ENCODE peak calls at places on chromosomes 1 and 21, in four cellular contexts. X is stomach; R is heart right ventricle; G is CD8-positive, alpha-beta memory T cell. V is an unnamed sample.
A peak's percentile ranks its signal among the peaks of the same experiment; 100 is the strongest.

GRCh38 chr1:19869929-19870328 is 12.3 kb upstream of the OTUD3 start:
- DNase-seq in X (no peak), R (no peak), G (no peak), V (no peak)

GRCh38 chr1:85240174-85240601 is 19.3 kb downstream of the C1orf52 start:
- DNase-seq in X (no peak), R (peak; percentile 17), G (no peak), V (no peak)

GRCh38 chr1:30446508-30446907 is 276.9 kb downstream of the MATN1 start:
- DNase-seq in X (no peak), R (no peak), G (no peak), V (no peak)

GRCh38 chr1:46411010-46411405 is 16.9 kb downstream of the FAAH start:
- DNase-seq in X (no peak), R (no peak), G (no peak), V (peak; percentile 45)

GRCh38 chr1:3928622-3929021 is 28.6 kb upstream of the C1orf174 start:
- DNase-seq in X (no peak), R (no peak), G (no peak), V (no peak)

GRCh38 chr1:28887835-28888682 is 26.3 kb upstream of the EPB41 start:
- DNase-seq in X (peak; percentile 44), R (peak; percentile 48), G (no peak), V (peak; percentile 72)

GRCh38 chr1:39569034-39569433 is 7.6 kb downstream of the PABPC4 start:
- DNase-seq in X (no peak), R (no peak), G (no peak), V (no peak)

GRCh38 chr1:63915121-63915520 is 141.3 kb downstream of the ROR1 start:
- DNase-seq in X (no peak), R (no peak), G (no peak), V (no peak)

GRCh38 chr1:75643460-75643859 is 32.5 kb upstream of the SLC44A5 start:
- DNase-seq in X (no peak), R (no peak), G (no peak), V (no peak)

GRCh38 chr1:201614262-201615015 is 75.5 kb downstream of the NAV1 start:
- DNase-seq in X (peak; percentile 53), R (peak; percentile 49), G (no peak), V (peak; percentile 69)

GRCh38 chr1:41158147-41158875 is 83.8 kb downstream of the SCMH1 start:
- DNase-seq in X (no peak), R (no peak), G (no peak), V (no peak)

GRCh38 chr1:10085076-10085475 is 52.3 kb downstream of the UBE4B start:
- DNase-seq in X (no peak), R (no peak), G (no peak), V (no peak)

GRCh38 chr1:44433209-44433608 is 28.2 kb downstream of the RNF220 start:
- DNase-seq in X (no peak), R (no peak), G (no peak), V (no peak)

GRCh38 chr1:68111804-68112436 is 61.5 kb upstream of the DIRAS3 start:
- DNase-seq in X (peak; percentile 58), R (peak; percentile 72), G (no peak), V (no peak)

GRCh38 chr1:24152631-24153494 is 9.9 kb upstream of the IL22RA1 start:
- DNase-seq in X (no peak), R (no peak), G (no peak), V (no peak)

GRCh38 chr1:89616844-89617627 is 15.9 kb upstream of the LRRC8C start:
- DNase-seq in X (no peak), R (no peak), G (no peak), V (no peak)

GRCh38 chr1:78114034-78114956 is 68.5 kb downstream of the GIPC2 start:
- DNase-seq in X (peak; percentile 65), R (peak; percentile 32), G (peak; percentile 15), V (no peak)

GRCh38 chr1:28392027-28392652 is 22.6 kb downstream of the PHACTR4 start:
- DNase-seq in X (no peak), R (no peak), G (no peak), V (no peak)

GRCh38 chr1:9689971-9690381 is 38.4 kb downstream of the PIK3CD start:
- DNase-seq in X (peak; percentile 30), R (peak; percentile 28), G (no peak), V (peak; percentile 73)

GRCh38 chr1:14921057-14921456 is 232.5 kb upstream of the TMEM51 start:
- DNase-seq in X (no peak), R (no peak), G (no peak), V (no peak)

GRCh38 chr21:34075760-34076159 is 2.4 kb downstream of the MRPS6 start:
- DNase-seq in X (no peak), R (no peak), G (no peak), V (no peak)

GRCh38 chr1:6408023-6408422 is 11.7 kb downstream of the HES2 start:
- DNase-seq in X (no peak), R (no peak), G (no peak), V (no peak)

GRCh38 chr1:155858805-155859233 is 548 bp upstream of the SYT11 start:
- DNase-seq in X (no peak), R (peak; percentile 12), G (no peak), V (no peak)

GRCh38 chr1:182599339-182599738 is 4.8 kb downstream of the RGS16 start:
- DNase-seq in X (no peak), R (no peak), G (no peak), V (no peak)

GRCh38 chr1:46517010-46517600 is 27.5 kb downstream of the DMBX1 start:
- DNase-seq in X (peak; percentile 90), R (no peak), G (no peak), V (peak; percentile 93)

GRCh38 chr1:183517401-183517800 is 45.1 kb downstream of the SMG7 start:
- DNase-seq in X (no peak), R (no peak), G (no peak), V (no peak)

GRCh38 chr1:243230914-243231313 is 24.2 kb downstream of the CEP170 start:
- DNase-seq in X (no peak), R (no peak), G (no peak), V (no peak)

GRCh38 chr1:154798645-154799044 is 71.4 kb downstream of the KCNN3 start:
- DNase-seq in X (no peak), R (no peak), G (no peak), V (no peak)

GRCh38 chr1:33374336-33375105 is 53.6 kb upstream of the A3GALT2 start:
- DNase-seq in X (no peak), R (no peak), G (no peak), V (no peak)

GRCh38 chr1:226987179-226987536 is 47.1 kb downstream of the COQ8A start:
- DNase-seq in X (no peak), R (no peak), G (no peak), V (no peak)

GRCh38 chr1:53071167-53071865 is 9.3 kb downstream of the PODN start:
- DNase-seq in X (peak; percentile 17), R (peak; percentile 10), G (no peak), V (no peak)

GRCh38 chr1:218620956-218621355 is 275.8 kb downstream of the TGFB2 start:
- DNase-seq in X (no peak), R (no peak), G (no peak), V (no peak)

GRCh38 chr21:40605094-40605493 is 241.9 kb downstream of the DSCAM start:
- DNase-seq in X (no peak), R (no peak), G (no peak), V (no peak)

GRCh38 chr1:210792703-210793102 is 341.2 kb downstream of the KCNH1 start:
- DNase-seq in X (no peak), R (no peak), G (no peak), V (no peak)

GRCh38 chr1:159162511-159163265 is 8.7 kb upstream of the CADM3 start:
- DNase-seq in X (no peak), R (no peak), G (no peak), V (no peak)

GRCh38 chr21:44366586-44367211 is 13.3 kb downstream of the TRPM2 start:
- DNase-seq in X (no peak), R (no peak), G (no peak), V (peak; percentile 54)

GRCh38 chr1:234962340-234962989 is 166.2 kb downstream of the TOMM20 start:
- DNase-seq in X (no peak), R (no peak), G (no peak), V (no peak)
- H3K4me1 ChIP-seq in X (peaks cover 78% of the 10 kb centered on the region), R (peaks cover 79% of the 10 kb centered on the region), G (peaks cover 57% of the 10 kb centered on the region), V (peaks cover 68% of the 10 kb centered on the region)

GRCh38 chr21:29827236-29827635 is 112.6 kb downstream of the GRIK1 start:
- DNase-seq in X (no peak), R (no peak), G (no peak), V (no peak)
- H3K27ac ChIP-seq in X (no peak overlapping the region), R (no peak overlapping the region), G (no peak overlapping the region), V (no peak overlapping the region)

DNA sequence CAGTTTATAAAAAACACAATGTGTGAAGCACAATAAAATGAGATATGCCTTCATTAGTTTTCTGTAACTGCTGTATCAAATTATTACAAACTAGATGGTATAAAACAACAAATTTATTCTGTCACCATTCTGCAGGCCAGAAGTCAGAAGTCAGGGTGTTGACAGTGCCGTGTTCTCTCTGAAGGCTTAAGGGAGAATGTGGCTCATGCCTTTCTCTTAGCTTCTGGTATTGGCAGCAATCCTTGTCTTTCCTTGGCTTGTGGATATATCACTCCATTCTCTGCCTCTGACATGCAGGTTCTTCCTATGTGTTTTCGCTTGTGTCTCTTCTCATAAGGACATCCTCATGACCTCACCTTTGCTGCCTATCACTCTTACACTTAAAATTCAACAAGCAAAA is 10.1 kb downstream of the NEK7 start:
- DNase-seq in X (no peak), R (no peak), G (no peak), V (no peak)
- H3K4me3 ChIP-seq in X (no peak overlapping the region), R (no peak overlapping the region), G (peak overlapping the region; percentile 18), V (no peak overlapping the region)

GRCh38 chr1:37476460-37477197 is 2.2 kb downstream of the ZC3H12A start:
- DNase-seq in X (peak; percentile 75), R (peak; percentile 62), G (no peak), V (peak; percentile 77)
- H3K4me1 ChIP-seq in X (peaks cover 80% of the 10 kb centered on the region), R (peaks cover 89% of the 10 kb centered on the region), G (peaks cover 70% of the 10 kb centered on the region), V (peaks cover 85% of the 10 kb centered on the region)

DNA sequence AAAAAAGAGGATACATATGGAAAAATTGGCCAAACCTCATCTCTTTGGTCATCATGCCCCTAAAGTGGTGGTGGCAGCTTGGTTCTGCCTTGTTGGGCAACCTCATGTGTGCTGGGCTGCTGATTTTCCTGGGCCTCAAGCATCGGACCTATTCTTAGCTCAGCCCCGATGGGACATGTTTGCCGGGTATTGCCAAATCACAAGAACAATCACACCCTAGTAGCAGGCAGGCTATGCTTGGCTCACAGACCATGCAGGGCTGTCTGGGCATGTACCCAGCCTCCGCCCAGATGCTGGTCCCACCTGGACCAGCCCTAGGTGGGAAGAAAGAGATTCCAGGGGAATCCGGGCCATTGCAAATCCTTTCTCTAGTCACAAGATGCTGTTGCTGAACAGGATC is 189.4 kb upstream of the FGGY start:
- DNase-seq in X (peak; percentile 64), R (peak; percentile 49), G (no peak), V (no peak)
- H3K27ac ChIP-seq in X (no peak overlapping the region), R (peak overlapping the region; percentile 73), G (no peak overlapping the region), V (no peak overlapping the region)